ENCODE peak calls at places on chromosomes 11 and 22, in four cellular contexts. One of them, this sample, is unnamed.

GRCh38 chr11:80383655-80384054 is 942.8 kb upstream of the TENM4 start:
- DNase-seq in GM12878: no peak
- DNase-seq in endothelial cell of umbilical vein: no peak
- DNase-seq in K562: no peak
- DNase-seq in this sample: no peak

GRCh38 chr22:45226681-45227186 is 14.0 kb downstream of the KIAA0930 start:
- DNase-seq in GM12878: no peak
- DNase-seq in endothelial cell of umbilical vein: no peak
- DNase-seq in K562: no peak
- DNase-seq in this sample: no peak

GRCh38 chr11:110891411-110891810 is 179.2 kb upstream of the ARHGAP20 start:
- DNase-seq in GM12878: no peak
- DNase-seq in endothelial cell of umbilical vein: no peak
- DNase-seq in K562: no peak
- DNase-seq in this sample: no peak

GRCh38 chr11:72939031-72939430 is 124.8 kb downstream of the ATG16L2 start:
- DNase-seq in GM12878: no peak
- DNase-seq in endothelial cell of umbilical vein: peak
- DNase-seq in K562: no peak
- DNase-seq in this sample: no peak

GRCh38 chr11:12377824-12378593 is 638 bp downstream of the PARVA start:
- DNase-seq in GM12878: no peak
- DNase-seq in endothelial cell of umbilical vein: peak
- DNase-seq in K562: no peak
- DNase-seq in this sample: peak

GRCh38 chr11:102914238-102915043 is 39.7 kb upstream of the MMP12 start:
- DNase-seq in GM12878: no peak
- DNase-seq in endothelial cell of umbilical vein: peak
- DNase-seq in K562: no peak
- DNase-seq in this sample: peak

GRCh38 chr22:42635531-42635930 is 4.9 kb downstream of the ATP5MGL start:
- DNase-seq in GM12878: no peak
- DNase-seq in endothelial cell of umbilical vein: peak
- DNase-seq in K562: no peak
- DNase-seq in this sample: peak

GRCh38 chr11:65307298-65308229 is 7.1 kb upstream of the CDC42EP2 start:
- DNase-seq in GM12878: no peak
- DNase-seq in endothelial cell of umbilical vein: no peak
- DNase-seq in K562: no peak
- DNase-seq in this sample: no peak

GRCh38 chr11:65133724-65134123 is 595 bp downstream of the SYVN1 start:
- DNase-seq in GM12878: no peak
- DNase-seq in endothelial cell of umbilical vein: peak
- DNase-seq in K562: no peak
- DNase-seq in this sample: no peak

GRCh38 chr11:43359432-43359818 is 705 bp downstream of the TTC17 start:
- DNase-seq in GM12878: peak
- DNase-seq in endothelial cell of umbilical vein: peak
- DNase-seq in K562: peak
- DNase-seq in this sample: peak

GRCh38 chr11:127873478-127873877 is 713.9 kb downstream of the ETS1 start:
- DNase-seq in GM12878: no peak
- DNase-seq in endothelial cell of umbilical vein: no peak
- DNase-seq in K562: no peak
- DNase-seq in this sample: no peak

GRCh38 chr22:21753374-21754111 is 17.9 kb upstream of the YPEL1 start:
- DNase-seq in GM12878: no peak
- DNase-seq in endothelial cell of umbilical vein: no peak
- DNase-seq in K562: peak
- DNase-seq in this sample: no peak

GRCh38 chr11:85627332-85627997 is at the start of gene DLG2:
- DNase-seq in GM12878: no peak
- DNase-seq in endothelial cell of umbilical vein: peak
- DNase-seq in K562: no peak
- DNase-seq in this sample: no peak

GRCh38 chr22:41636467-41636866 is 15.4 kb downstream of the XRCC6 start:
- DNase-seq in GM12878: no peak
- DNase-seq in endothelial cell of umbilical vein: no peak
- DNase-seq in K562: no peak
- DNase-seq in this sample: peak

GRCh38 chr11:15841898-15842297 is 514.4 kb downstream of the SOX6 start:
- DNase-seq in GM12878: no peak
- DNase-seq in endothelial cell of umbilical vein: no peak
- DNase-seq in K562: no peak
- DNase-seq in this sample: no peak

GRCh38 chr22:32698926-32699619 is 102.4 kb upstream of the TIMP3 start:
- DNase-seq in GM12878: no peak
- DNase-seq in endothelial cell of umbilical vein: no peak
- DNase-seq in K562: no peak
- DNase-seq in this sample: no peak

GRCh38 chr11:118180300-118180703 is 3.9 kb upstream of the SCN2B start:
- DNase-seq in GM12878: no peak
- DNase-seq in endothelial cell of umbilical vein: no peak
- DNase-seq in K562: no peak
- DNase-seq in this sample: peak

GRCh38 chr22:44924724-44925123 is 85.1 kb downstream of the PHF21B start:
- DNase-seq in GM12878: no peak
- DNase-seq in endothelial cell of umbilical vein: no peak
- DNase-seq in K562: no peak
- DNase-seq in this sample: no peak

GRCh38 chr11:72641900-72642814 is 32.1 kb downstream of the PDE2A start:
- DNase-seq in GM12878: no peak
- DNase-seq in endothelial cell of umbilical vein: peak
- DNase-seq in K562: peak
- DNase-seq in this sample: peak

GRCh38 chr22:41910050-41910598 is 4.8 kb downstream of the SHISA8 start:
- DNase-seq in GM12878: no peak
- DNase-seq in endothelial cell of umbilical vein: no peak
- DNase-seq in K562: no peak
- DNase-seq in this sample: no peak

GRCh38 chr22:17903564-17904295 is 120.6 kb downstream of the MICAL3 start:
- DNase-seq in GM12878: no peak
- DNase-seq in endothelial cell of umbilical vein: peak
- DNase-seq in K562: no peak
- DNase-seq in this sample: no peak

GRCh38 chr22:23248583-23248982 is 68.3 kb downstream of the BCR start:
- DNase-seq in GM12878: no peak
- DNase-seq in endothelial cell of umbilical vein: peak
- DNase-seq in K562: peak
- DNase-seq in this sample: no peak
- TF ChIP-seq MYC in GM12878: no peak
- TF ChIP-seq MYC in endothelial cell of umbilical vein: no peak
- TF ChIP-seq MYC in K562: no peak
- TF ChIP-seq MYC in this sample: no peak

GRCh38 chr11:95556342-95557151 is 233.0 kb downstream of the FAM76B start:
- DNase-seq in GM12878: peak
- DNase-seq in endothelial cell of umbilical vein: no peak
- DNase-seq in K562: no peak
- DNase-seq in this sample: no peak
- TF ChIP-seq MYC in GM12878: no peak
- TF ChIP-seq MYC in endothelial cell of umbilical vein: no peak
- TF ChIP-seq MYC in K562: no peak
- TF ChIP-seq MYC in this sample: no peak

GRCh38 chr11:70833554-70833953 is 418.8 kb downstream of the SHANK2 start:
- DNase-seq in GM12878: no peak
- DNase-seq in endothelial cell of umbilical vein: no peak
- DNase-seq in K562: no peak
- DNase-seq in this sample: no peak

GRCh38 chr11:70833011-70833410 is 419.4 kb downstream of the SHANK2 start:
- DNase-seq in GM12878: no peak
- DNase-seq in endothelial cell of umbilical vein: no peak
- DNase-seq in K562: no peak
- DNase-seq in this sample: no peak

GRCh38 chr11:70834984-70835560 is 417.3 kb downstream of the SHANK2 start:
- DNase-seq in GM12878: no peak
- DNase-seq in endothelial cell of umbilical vein: no peak
- DNase-seq in K562: no peak
- DNase-seq in this sample: no peak

GRCh38 chr11:70836071-70836470 is 416.3 kb downstream of the SHANK2 start:
- DNase-seq in GM12878: no peak
- DNase-seq in endothelial cell of umbilical vein: no peak
- DNase-seq in K562: no peak
- DNase-seq in this sample: no peak

GRCh38 chr11:70834277-70834940 is 418.0 kb downstream of the SHANK2 start:
- DNase-seq in GM12878: no peak
- DNase-seq in endothelial cell of umbilical vein: no peak
- DNase-seq in K562: no peak
- DNase-seq in this sample: no peak
- TF ChIP-seq MYC in GM12878: no peak
- TF ChIP-seq MYC in endothelial cell of umbilical vein: no peak
- TF ChIP-seq MYC in K562: no peak
- TF ChIP-seq MYC in this sample: no peak

GRCh38 chr22:26918236-26918635 is 260.8 kb downstream of the MIAT start:
- DNase-seq in GM12878: no peak
- DNase-seq in endothelial cell of umbilical vein: no peak
- DNase-seq in K562: no peak
- DNase-seq in this sample: peak

GRCh38 chr22:26923498-26923897 is 266.1 kb downstream of the MIAT start:
- DNase-seq in GM12878: no peak
- DNase-seq in endothelial cell of umbilical vein: no peak
- DNase-seq in K562: no peak
- DNase-seq in this sample: no peak

GRCh38 chr22:26927841-26928240 is 270.5 kb downstream of the MIAT start:
- DNase-seq in GM12878: no peak
- DNase-seq in endothelial cell of umbilical vein: no peak
- DNase-seq in K562: no peak
- DNase-seq in this sample: no peak

GRCh38 chr22:26921726-26922125 is 264.3 kb downstream of the MIAT start:
- DNase-seq in GM12878: no peak
- DNase-seq in endothelial cell of umbilical vein: no peak
- DNase-seq in K562: no peak
- DNase-seq in this sample: no peak

GRCh38 chr22:26922804-26923203 is 265.4 kb downstream of the MIAT start:
- DNase-seq in GM12878: no peak
- DNase-seq in endothelial cell of umbilical vein: no peak
- DNase-seq in K562: no peak
- DNase-seq in this sample: no peak
- TF ChIP-seq MYC in GM12878: no peak
- TF ChIP-seq MYC in endothelial cell of umbilical vein: no peak
- TF ChIP-seq MYC in K562: no peak
- TF ChIP-seq MYC in this sample: no peak

GRCh38 chr11:2458321-2458720 is 13.5 kb downstream of the KCNQ1 start:
- DNase-seq in GM12878: no peak
- DNase-seq in endothelial cell of umbilical vein: no peak
- DNase-seq in K562: no peak
- DNase-seq in this sample: no peak

GRCh38 chr11:2461253-2462091 is 16.7 kb downstream of the KCNQ1 start:
- DNase-seq in GM12878: no peak
- DNase-seq in endothelial cell of umbilical vein: no peak
- DNase-seq in K562: peak
- DNase-seq in this sample: no peak

GRCh38 chr11:2459016-2459725 is 14.4 kb downstream of the KCNQ1 start:
- DNase-seq in GM12878: no peak
- DNase-seq in endothelial cell of umbilical vein: no peak
- DNase-seq in K562: no peak
- DNase-seq in this sample: no peak

GRCh38 chr11:2460540-2461252 is 15.9 kb downstream of the KCNQ1 start:
- DNase-seq in GM12878: no peak
- DNase-seq in endothelial cell of umbilical vein: no peak
- DNase-seq in K562: no peak
- DNase-seq in this sample: no peak

GRCh38 chr11:2459796-2460531 is 15.2 kb downstream of the KCNQ1 start:
- DNase-seq in GM12878: no peak
- DNase-seq in endothelial cell of umbilical vein: no peak
- DNase-seq in K562: no peak
- DNase-seq in this sample: no peak
- TF ChIP-seq MYC in GM12878: no peak
- TF ChIP-seq MYC in endothelial cell of umbilical vein: no peak
- TF ChIP-seq MYC in K562: no peak
- TF ChIP-seq MYC in this sample: no peak

GRCh38 chr11:75800728-75801361 is 14.2 kb upstream of the UVRAG start:
- DNase-seq in GM12878: no peak
- DNase-seq in endothelial cell of umbilical vein: no peak
- DNase-seq in K562: no peak
- DNase-seq in this sample: no peak

GRCh38 chr11:75801362-75802021 is 13.5 kb upstream of the UVRAG start:
- DNase-seq in GM12878: no peak
- DNase-seq in endothelial cell of umbilical vein: no peak
- DNase-seq in K562: no peak
- DNase-seq in this sample: no peak

GRCh38 chr11:75802022-75802912 is 12.7 kb upstream of the UVRAG start:
- DNase-seq in GM12878: no peak
- DNase-seq in endothelial cell of umbilical vein: no peak
- DNase-seq in K562: no peak
- DNase-seq in this sample: no peak

GRCh38 chr11:75797796-75798195 is 17.2 kb upstream of the UVRAG start:
- DNase-seq in GM12878: no peak
- DNase-seq in endothelial cell of umbilical vein: no peak
- DNase-seq in K562: no peak
- DNase-seq in this sample: no peak

DNA sequence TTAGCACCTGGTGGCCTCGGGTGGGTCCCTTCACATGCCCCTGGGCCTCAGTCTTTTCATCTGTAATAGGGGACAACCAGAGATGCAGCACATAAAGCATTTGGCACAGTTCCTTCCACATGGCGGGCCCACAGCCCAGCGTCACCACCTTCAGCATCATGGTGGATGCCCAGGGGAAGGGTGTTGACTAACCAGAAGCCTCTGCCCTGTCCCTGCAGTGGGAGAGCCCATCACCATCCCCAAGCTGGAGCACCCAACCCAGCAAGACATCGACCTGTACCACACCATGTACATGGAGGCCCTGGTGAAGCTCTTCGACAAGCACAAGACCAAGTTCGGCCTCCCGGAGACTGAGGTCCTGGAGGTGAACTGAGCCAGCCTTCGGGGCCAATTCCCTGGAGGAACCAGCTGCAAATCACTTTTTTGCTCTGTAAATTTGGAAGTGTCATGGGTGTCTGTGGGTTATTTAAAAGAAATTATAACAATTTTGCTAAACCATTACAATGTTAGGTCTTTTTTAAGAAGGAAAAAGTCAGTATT is 14.8 kb upstream of the UVRAG start:
- DNase-seq in GM12878: no peak
- DNase-seq in endothelial cell of umbilical vein: no peak
- DNase-seq in K562: no peak
- DNase-seq in this sample: no peak
- TF ChIP-seq MYC in GM12878: no peak
- TF ChIP-seq MYC in endothelial cell of umbilical vein: no peak
- TF ChIP-seq MYC in K562: no peak
- TF ChIP-seq MYC in this sample: no peak